ENCODE peak calls at places on chromosomes 16 and 17, in ten cellular contexts. G, C, K, B, J, U, W, O, L and Z are unnamed samples.

GRCh38 chr17:52207786-52208185 is 49.3 kb upstream of the CA10 start:
- DNase-seq in W (no peak), O (no peak), G (no peak), U (no peak), J (no peak), C (no peak), L (no peak), B (no peak), K (no peak), Z (no peak)

GRCh38 chr17:75485688-75486087 is 29.3 kb downstream of the TMEM94 start:
- DNase-seq in C (no peak), W (no peak), G (no peak), K (no peak), L (no peak), B (no peak), O (no peak), J (no peak), U (no peak), Z (no peak)

GRCh38 chr17:3865166-3865565 is 19.1 kb upstream of the NCBP3 start:
- DNase-seq in U (no peak), C (no peak), G (no peak), O (no peak), B (peak), W (peak), K (no peak), J (peak), L (peak), Z (no peak)

GRCh38 chr16:52677487-52677886 is 130.5 kb upstream of the TOX3 start:
- DNase-seq in J (no peak), W (no peak), G (no peak), L (no peak), K (no peak), O (no peak), C (no peak), B (no peak), U (no peak), Z (no peak)

GRCh38 chr17:81066072-81066471 is 31.1 kb downstream of the BAIAP2 start:
- DNase-seq in U (no peak), W (no peak), J (no peak), B (no peak), O (no peak), C (no peak), L (no peak), K (no peak), G (no peak), Z (no peak)

GRCh38 chr16:12658506-12658905 is 145.2 kb downstream of the CPPED1 start:
- DNase-seq in L (no peak), W (no peak), O (no peak), K (no peak), G (no peak), U (no peak), C (no peak), B (no peak), J (no peak), Z (no peak)

GRCh38 chr17:16407911-16408588 is 7.3 kb upstream of the TRPV2 start:
- DNase-seq in L (no peak), J (peak), U (no peak), C (no peak), G (peak), K (no peak), O (peak), B (peak), W (peak), Z (peak)

GRCh38 chr16:83002351-83003334 is 375.9 kb downstream of the CDH13 start:
- DNase-seq in B (no peak), U (no peak), K (no peak), C (no peak), J (no peak), W (peak), G (no peak), L (no peak), O (no peak), Z (no peak)

GRCh38 chr16:77618951-77619350 is 103.4 kb upstream of the NUDT7 start:
- DNase-seq in B (no peak), W (no peak), O (no peak), J (no peak), C (no peak), G (no peak), K (no peak), U (no peak), L (no peak), Z (no peak)